ENCODE peak calls at places on chromosomes 1 and 21, in ten cellular contexts. F is lower lobe of right lung; B is activated CD4-positive, CD25-positive, alpha-beta regulatory T cell; J is adrenal gland; R is uterus; C is LoVo; T is epithelial cell of esophagus; I is pancreas; O is AG08396; M is HuH-7.5. D is an unnamed sample.

GRCh38 chr21:25562660-25563059 is 44.6 kb downstream of the MRPL39 start:
- DNase-seq in F (no peak), B (no peak), J (no peak), R (no peak), C (no peak), T (no peak), I (no peak), O (no peak), M (no peak), D (no peak)

GRCh38 chr1:193763313-193763712 is 576.9 kb upstream of the B3GALT2 start:
- DNase-seq in F (no peak), B (no peak), J (no peak), R (no peak), C (no peak), T (no peak), I (no peak), O (no peak), M (no peak), D (no peak)

GRCh38 chr1:235113183-235113917 is 15.3 kb downstream of the TOMM20 start:
- DNase-seq in F (no peak), B (no peak), J (no peak), R (no peak), C (no peak), T (peak; percentile 43), I (no peak), O (no peak), M (no peak), D (no peak)

GRCh38 chr1:10823000-10823401 is 26.6 kb upstream of the CASZ1 start:
- DNase-seq in F (no peak), B (no peak), J (no peak), R (peak; percentile 45), C (no peak), T (no peak), I (no peak), O (no peak), M (no peak), D (no peak)

GRCh38 chr1:6166655-6167390 is 13.3 kb downstream of the CHD5 start:
- DNase-seq in F (peak; percentile 30), B (no peak), J (no peak), R (no peak), C (no peak), T (no peak), I (no peak), O (no peak), M (no peak), D (no peak)

GRCh38 chr1:110089561-110090275 is 19.2 kb upstream of the ALX3 start:
- DNase-seq in F (no peak), B (no peak), J (no peak), R (no peak), C (no peak), T (no peak), I (no peak), O (no peak), M (no peak), D (no peak)

GRCh38 chr1:158121604-158122254 is 59.0 kb upstream of the CD1D start:
- DNase-seq in F (no peak), B (no peak), J (no peak), R (no peak), C (peak; percentile 57), T (peak; percentile 74), I (peak; percentile 21), O (no peak), M (peak; percentile 34), D (peak; percentile 25)

GRCh38 chr1:220901906-220902305 is 22.7 kb downstream of the HLX start:
- DNase-seq in F (no peak), B (no peak), J (no peak), R (no peak), C (no peak), T (no peak), I (no peak), O (peak; percentile 18), M (no peak), D (no peak)

GRCh38 chr1:11350265-11350664 is 77.3 kb downstream of the UBIAD1 start:
- DNase-seq in F (no peak), B (no peak), J (no peak), R (no peak), C (no peak), T (no peak), I (no peak), O (no peak), M (no peak), D (no peak)

GRCh38 chr1:47424336-47424982 is 8.4 kb downstream of the FOXE3 start:
- DNase-seq in F (no peak), B (no peak), J (no peak), R (no peak), C (peak; percentile 31), T (peak; percentile 64), I (no peak), O (peak; percentile 69), M (no peak), D (peak; percentile 52)

GRCh38 chr1:155652951-155653350 is 35.6 kb downstream of the YY1AP1 start:
- DNase-seq in F (no peak), B (no peak), J (no peak), R (no peak), C (no peak), T (no peak), I (no peak), O (no peak), M (no peak), D (no peak)

GRCh38 chr1:31421404-31422040 is 8.5 kb downstream of the SERINC2 start:
- DNase-seq in F (no peak), B (no peak), J (no peak), R (no peak), C (peak; percentile 43), T (no peak), I (no peak), O (no peak), M (no peak), D (no peak)

GRCh38 chr1:21647431-21648373 is 21.5 kb downstream of the RAP1GAP start:
- DNase-seq in F (no peak), B (no peak), J (peak; percentile 86), R (no peak), C (peak; percentile 43), T (peak; percentile 73), I (peak; percentile 57), O (peak; percentile 88), M (no peak), D (no peak)

GRCh38 chr1:177615251-177615650 is 354.6 kb downstream of the SEC16B start:
- DNase-seq in F (no peak), B (no peak), J (no peak), R (no peak), C (no peak), T (peak; percentile 80), I (no peak), O (no peak), M (no peak), D (no peak)

GRCh38 chr1:77188770-77189169 is 30.5 kb downstream of the PIGK start:
- DNase-seq in F (no peak), B (no peak), J (no peak), R (no peak), C (no peak), T (peak; percentile 13), I (no peak), O (no peak), M (no peak), D (no peak)

GRCh38 chr1:212721388-212722247 is 22.0 kb upstream of the BATF3 start:
- DNase-seq in F (no peak), B (no peak), J (no peak), R (no peak), C (peak; percentile 72), T (peak; percentile 70), I (no peak), O (peak; percentile 66), M (peak; percentile 11), D (peak; percentile 92)

GRCh38 chr1:162385702-162386101 is 4.2 kb downstream of the C1orf226 start:
- DNase-seq in F (no peak), B (no peak), J (no peak), R (no peak), C (no peak), T (no peak), I (no peak), O (no peak), M (no peak), D (no peak)

GRCh38 chr21:31921079-31921478 is 48.3 kb downstream of the HUNK start:
- DNase-seq in F (no peak), B (no peak), J (no peak), R (no peak), C (no peak), T (no peak), I (no peak), O (peak; percentile 19), M (no peak), D (no peak)

GRCh38 chr21:33392586-33392985 is 10.6 kb upstream of the IFNGR2 start:
- DNase-seq in F (no peak), B (no peak), J (no peak), R (no peak), C (no peak), T (no peak), I (no peak), O (no peak), M (no peak), D (no peak)

GRCh38 chr1:195097316-195097715 is 1510.9 kb downstream of the KCNT2 start:
- DNase-seq in F (no peak), B (no peak), J (no peak), R (no peak), C (peak; percentile 20), T (peak; percentile 73), I (no peak), O (no peak), M (no peak), D (no peak)

GRCh38 chr1:48931571-48932251 is 155.0 kb upstream of the BEND5 start:
- DNase-seq in F (no peak), B (no peak), J (peak; percentile 17), R (peak; percentile 21), C (peak; percentile 64), T (peak; percentile 35), I (no peak), O (no peak), M (no peak), D (no peak)

GRCh38 chr1:206419250-206419649 is 51.0 kb upstream of the IKBKE start:
- DNase-seq in F (no peak), B (no peak), J (no peak), R (no peak), C (peak; percentile 54), T (peak; percentile 80), I (no peak), O (no peak), M (no peak), D (no peak)

GRCh38 chr1:18528616-18529015 is 47.9 kb downstream of the KLHDC7A start:
- DNase-seq in F (no peak), B (no peak), J (no peak), R (no peak), C (no peak), T (no peak), I (no peak), O (no peak), M (no peak), D (no peak)

GRCh38 chr1:108747128-108747827 is 804 bp downstream of the STXBP3 start:
- DNase-seq in F (peak; percentile 84), B (no peak), J (peak; percentile 74), R (peak; percentile 87), C (peak; percentile 81), T (peak; percentile 86), I (peak; percentile 52), O (peak; percentile 86), M (peak; percentile 65), D (peak; percentile 79)

GRCh38 chr21:35974801-35975200 is 85.5 kb downstream of the SETD4 start:
- DNase-seq in F (no peak), B (no peak), J (no peak), R (no peak), C (no peak), T (peak; percentile 12), I (peak; percentile 10), O (no peak), M (no peak), D (peak; percentile 75)

GRCh38 chr1:110190282-110190929 is 19.7 kb upstream of the KCNC4 start:
- DNase-seq in F (no peak), B (no peak), J (peak; percentile 45), R (no peak), C (peak; percentile 12), T (peak; percentile 47), I (peak; percentile 42), O (no peak), M (no peak), D (no peak)

GRCh38 chr1:99004270-99005141 is at the start of gene PLPPR5:
- DNase-seq in F (no peak), B (no peak), J (peak; percentile 14), R (no peak), C (no peak), T (peak; percentile 21), I (no peak), O (peak; percentile 40), M (peak; percentile 41), D (no peak)

GRCh38 chr1:209207126-209207700 is 376.3 kb upstream of the CAMK1G start:
- DNase-seq in F (no peak), B (no peak), J (no peak), R (no peak), C (no peak), T (no peak), I (no peak), O (no peak), M (no peak), D (no peak)